ENCODE peak calls at places on chromosomes 13 and 19, in four cellular contexts. S is K562, Z is HepG2, L is A549. U is an unnamed sample.

GRCh38 chr13:50426932-50427331 is 411.7 kb downstream of the KCNRG start:
- DNase-seq in Z (no peak), L (no peak), S (no peak), U (no peak)

GRCh38 chr19:50957587-50957986 is 4.7 kb upstream of the KLK5 start:
- DNase-seq in S (no peak), L (no peak), Z (no peak), U (no peak)

GRCh38 chr13:65719831-65720230 is 1510.3 kb downstream of the PCDH9 start:
- DNase-seq in S (no peak), L (no peak), Z (no peak), U (no peak)

GRCh38 chr13:55566334-55566733 is 1574.4 kb upstream of the PRR20A start:
- DNase-seq in L (no peak), S (no peak), Z (no peak), U (no peak)

GRCh38 chr19:42627916-42628315 is 33.2 kb upstream of the CEACAM8 start:
- DNase-seq in L (no peak), S (no peak), Z (no peak), U (no peak)

GRCh38 chr13:20492641-20493040 is 33.0 kb downstream of the CRYL1 start:
- DNase-seq in Z (peak; percentile 46), S (peak; percentile 18), L (peak; percentile 52), U (peak; percentile 58)

GRCh38 chr13:99014391-99014988 is 36.6 kb upstream of the DOCK9 start:
- DNase-seq in S (peak; percentile 16), L (no peak), Z (no peak), U (no peak)

GRCh38 chr13:91313103-91313502 is 34.4 kb upstream of the MIR17HG start:
- DNase-seq in Z (peak; percentile 22), S (no peak), L (peak; percentile 14), U (no peak)

GRCh38 chr13:20825476-20825875 is 51.7 kb upstream of the EEF1AKMT1 start:
- DNase-seq in L (no peak), Z (no peak), S (no peak), U (no peak)

GRCh38 chr19:34353546-34353945 is 11.4 kb upstream of the GPI start:
- DNase-seq in L (no peak), S (no peak), Z (no peak), U (no peak)

GRCh38 chr13:60933638-60934037 is 482.0 kb downstream of the PCDH20 start:
- DNase-seq in S (no peak), Z (no peak), L (no peak), U (no peak)

GRCh38 chr13:113979791-113980471 is 6.1 kb upstream of the C13orf46 start:
- DNase-seq in L (no peak), S (no peak), Z (no peak), U (no peak)

GRCh38 chr13:103104340-103104739 is 38.1 kb upstream of the SLC10A2 start:
- DNase-seq in S (no peak), Z (no peak), L (no peak), U (peak; percentile 51)

GRCh38 chr19:34985249-34986022 is 14.7 kb upstream of the GRAMD1A start:
- DNase-seq in L (no peak), S (no peak), Z (no peak), U (no peak)

GRCh38 chr13:47809411-47809810 is 191.7 kb downstream of the SUCLA2 start:
- DNase-seq in L (no peak), S (no peak), Z (no peak), U (no peak)

GRCh38 chr13:82976499-82976898 is 905.8 kb downstream of the SLITRK1 start:
- DNase-seq in L (no peak), Z (no peak), S (no peak), U (no peak)

GRCh38 chr19:1690570-1691307 is 38.3 kb upstream of the TCF3 start:
- DNase-seq in L (no peak), Z (no peak), S (peak; percentile 98), U (peak; percentile 98)
- TF ChIP-seq RNF2 in L (no peak), Z (no peak), S (no peak), U (no peak)

DNA sequence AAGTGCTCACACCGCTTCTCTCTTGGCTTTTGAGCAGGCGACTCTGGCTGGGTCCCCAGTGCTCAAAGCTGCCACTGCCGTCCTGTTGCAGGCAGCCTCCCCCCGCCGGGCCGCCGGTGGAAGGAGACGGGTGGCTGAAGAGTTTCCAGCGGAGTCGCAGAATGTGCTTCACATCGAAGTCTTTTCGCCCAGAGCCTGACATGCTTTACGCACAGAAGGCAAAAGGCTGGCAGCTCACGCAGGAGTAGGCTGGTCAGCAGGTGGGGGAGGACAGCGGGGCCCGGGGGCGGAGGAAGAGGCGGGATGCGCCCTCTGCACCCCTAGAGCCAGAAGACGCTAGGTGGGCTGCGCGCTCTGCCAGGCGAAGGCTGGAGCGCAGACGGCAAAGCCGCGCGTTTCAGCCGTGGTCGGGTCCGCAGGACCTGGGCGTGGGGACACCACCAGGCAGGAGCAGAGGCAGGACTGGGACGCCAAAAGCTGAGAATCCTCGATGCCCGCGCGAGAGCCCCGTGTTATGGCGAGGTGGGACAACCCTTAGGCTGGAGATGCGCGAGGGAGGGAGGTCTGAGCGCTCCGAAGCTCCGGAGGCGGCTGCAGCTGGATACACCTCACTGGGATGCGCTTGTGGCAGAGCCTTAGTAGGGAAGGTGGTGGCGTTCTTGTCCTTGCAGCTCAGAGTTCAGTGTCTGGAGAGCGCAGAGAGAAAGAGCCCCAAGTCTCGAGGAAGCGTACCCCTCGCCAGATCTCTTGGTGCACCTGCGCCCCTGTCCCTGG is at the start of gene ATXN8OS:
- DNase-seq in S (no peak), L (no peak), Z (no peak), U (peak; percentile 72)
- TF ChIP-seq RNF2 in S (no peak), L (no peak), Z (no peak), U (peak; percentile 63)

GRCh38 chr13:76936736-76937135 is 11.6 kb upstream of the ACOD1 start:
- DNase-seq in S (no peak), Z (no peak), L (no peak), U (no peak)

GRCh38 chr13:76937416-76937815 is 10.9 kb upstream of the ACOD1 start:
- DNase-seq in S (no peak), L (peak; percentile 35), Z (no peak), U (no peak)

GRCh38 chr13:76942363-76942762 is 5.9 kb upstream of the ACOD1 start:
- DNase-seq in L (no peak), Z (no peak), S (no peak), U (no peak)

GRCh38 chr13:76943646-76944045 is 4.7 kb upstream of the ACOD1 start:
- DNase-seq in S (no peak), L (no peak), Z (no peak), U (no peak)

DNA sequence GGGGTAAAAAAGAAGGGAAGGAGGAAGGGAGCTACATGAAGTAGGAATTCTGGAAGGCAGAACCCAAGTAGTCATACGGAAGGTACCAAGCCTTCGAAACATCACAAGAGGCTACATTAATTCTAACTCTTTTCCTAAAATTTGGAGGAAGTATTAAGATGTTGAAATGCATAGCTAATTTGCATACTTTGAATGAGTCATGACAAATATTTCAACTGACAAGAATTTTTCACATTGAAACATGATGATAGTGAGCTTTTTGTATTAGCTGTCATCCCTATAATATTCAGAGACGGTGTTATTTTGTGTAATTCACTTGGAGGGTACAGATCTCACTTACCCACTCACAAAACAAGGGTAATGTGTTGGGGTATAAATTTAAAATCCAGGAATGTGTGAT is 9.1 kb upstream of the ACOD1 start:
- DNase-seq in S (no peak), L (no peak), Z (no peak), U (no peak)
- TF ChIP-seq RNF2 in S (no peak), L (no peak), Z (no peak), U (no peak)

GRCh38 chr19:677201-677600 is 1.0 kb downstream of the FSTL3 start:
- DNase-seq in S (no peak), Z (peak; percentile 38), L (peak; percentile 86), U (no peak)
- TF ChIP-seq RNF2 in S (no peak), Z (no peak), L (no peak), U (no peak)